ENCODE peak calls at places on chromosomes 1 and 21, in eight cellular contexts. L, S, V, B, M, O, W and C are unnamed samples.

GRCh38 chr1:102431253-102431652 is 434.5 kb upstream of the OLFM3 start:
- DNase-seq in L (no peak), S (no peak), V (no peak), B (no peak), M (no peak), O (no peak), W (no peak), C (no peak)

GRCh38 chr1:54781023-54781723 is 16.9 kb upstream of the PARS2 start:
- DNase-seq in L (no peak), S (no peak), V (no peak), B (no peak), M (no peak), O (no peak), W (peak), C (no peak)

GRCh38 chr21:45998871-45999580 is 17.5 kb downstream of the COL6A1 start:
- DNase-seq in L (no peak), S (no peak), V (no peak), B (peak), M (no peak), O (no peak), W (no peak), C (no peak)

GRCh38 chr1:160101037-160101716 is 2.8 kb upstream of the IGSF8 start:
- DNase-seq in L (peak), S (peak), V (peak), B (peak), M (peak), O (peak), W (peak), C (peak)

GRCh38 chr1:228370439-228370940 is 36.1 kb downstream of the TRIM11 start:
- DNase-seq in L (no peak), S (no peak), V (no peak), B (no peak), M (no peak), O (no peak), W (no peak), C (no peak)

GRCh38 chr1:176843352-176844297 is 320.9 kb downstream of the ASTN1 start:
- DNase-seq in L (peak), S (peak), V (no peak), B (peak), M (no peak), O (peak), W (peak), C (peak)

GRCh38 chr1:18365099-18365705 is 115.5 kb upstream of the KLHDC7A start:
- DNase-seq in L (no peak), S (no peak), V (no peak), B (no peak), M (no peak), O (no peak), W (no peak), C (no peak)

GRCh38 chr21:28207776-28208175 is 784.9 kb downstream of the LTN1 start:
- DNase-seq in L (no peak), S (no peak), V (no peak), B (no peak), M (no peak), O (no peak), W (peak), C (peak)

GRCh38 chr1:150165622-150166612 is 16.2 kb downstream of the PLEKHO1 start:
- DNase-seq in L (no peak), S (no peak), V (no peak), B (no peak), M (peak), O (peak), W (peak), C (peak)

GRCh38 chr1:205914730-205915129 is 28.5 kb downstream of the SLC26A9 start:
- DNase-seq in L (no peak), S (no peak), V (no peak), B (no peak), M (no peak), O (no peak), W (no peak), C (no peak)

GRCh38 chr1:149915429-149916192 is 2.0 kb downstream of the SV2A start:
- DNase-seq in L (no peak), S (no peak), V (no peak), B (no peak), M (no peak), O (no peak), W (no peak), C (no peak)

GRCh38 chr1:235708390-235708962 is 58.9 kb upstream of the GNG4 start:
- DNase-seq in L (no peak), S (peak), V (no peak), B (no peak), M (no peak), O (no peak), W (peak), C (no peak)

GRCh38 chr1:59266180-59266926 is 30.5 kb upstream of the FGGY start:
- DNase-seq in L (no peak), S (no peak), V (no peak), B (no peak), M (no peak), O (no peak), W (no peak), C (no peak)

GRCh38 chr1:53461329-53462044 is 2.3 kb downstream of the DMRTB1 start:
- DNase-seq in L (no peak), S (no peak), V (no peak), B (no peak), M (no peak), O (no peak), W (no peak), C (no peak)

GRCh38 chr1:56719171-56719570 is 74.1 kb downstream of the PRKAA2 start:
- DNase-seq in L (no peak), S (no peak), V (no peak), B (no peak), M (no peak), O (no peak), W (no peak), C (no peak)

GRCh38 chr1:31937300-31938183 is 626 bp downstream of the PTP4A2 start:
- DNase-seq in L (peak), S (no peak), V (peak), B (peak), M (peak), O (peak), W (peak), C (peak)

GRCh38 chr1:74587888-74588287 is 75.5 kb upstream of the LRRC53 start:
- DNase-seq in L (no peak), S (no peak), V (no peak), B (no peak), M (no peak), O (no peak), W (no peak), C (no peak)

GRCh38 chr1:82542766-82543165 is 742.0 kb downstream of the ADGRL2 start:
- DNase-seq in L (no peak), S (no peak), V (no peak), B (no peak), M (no peak), O (no peak), W (peak), C (no peak)

GRCh38 chr1:83929184-83929583 is 69.7 kb downstream of the TTLL7 start:
- DNase-seq in L (no peak), S (no peak), V (no peak), B (no peak), M (no peak), O (no peak), W (peak), C (no peak)

GRCh38 chr1:235901461-235901860 is 34.8 kb upstream of the LYST start:
- DNase-seq in L (no peak), S (no peak), V (no peak), B (no peak), M (no peak), O (no peak), W (peak), C (no peak)

GRCh38 chr1:114691061-114691460 is 4.3 kb downstream of the AMPD1 start:
- DNase-seq in L (no peak), S (no peak), V (no peak), B (no peak), M (no peak), O (no peak), W (no peak), C (no peak)

GRCh38 chr1:2383576-2383975 is 7.8 kb downstream of the MORN1 start:
- DNase-seq in L (no peak), S (no peak), V (no peak), B (no peak), M (no peak), O (no peak), W (no peak), C (no peak)

GRCh38 chr1:107264561-107264960 is 123.7 kb downstream of the NTNG1 start:
- DNase-seq in L (no peak), S (no peak), V (no peak), B (no peak), M (no peak), O (no peak), W (peak), C (no peak)

GRCh38 chr1:8419861-8420260 is 101.9 kb downstream of the SLC45A1 start:
- DNase-seq in L (no peak), S (no peak), V (no peak), B (no peak), M (no peak), O (no peak), W (no peak), C (no peak)